ENCODE peak calls at places on chromosome 9, in nine cellular contexts. T is adrenal gland, B is spleen, E is bronchial epithelial cell, N is hepatocyte, V is fibroblast of lung, R is astrocyte, S is body of pancreas, Q is cardiac muscle cell. C is an unnamed sample.

GRCh38 chr9:137191245-137191644 is 2.8 kb downstream of the SSNA1 start:
- DNase-seq in N (no peak), V (no peak), T (no peak), B (no peak), E (no peak), Q (no peak), S (no peak), R (no peak), C (no peak)

GRCh38 chr9:15135167-15135792 is 171.7 kb downstream of the TTC39B start:
- DNase-seq in Q (peak), T (peak), N (peak), V (peak), R (peak), S (peak), B (no peak), E (peak), C (peak)

GRCh38 chr9:131441441-131441840 is 47.6 kb downstream of the PRRC2B start:
- DNase-seq in S (no peak), V (no peak), N (no peak), T (no peak), B (peak), E (no peak), R (no peak), Q (no peak), C (no peak)

GRCh38 chr9:135864447-135865049 is 42.8 kb downstream of the CAMSAP1 start:
- DNase-seq in Q (peak), E (peak), T (peak), B (peak), V (peak), N (peak), R (no peak), S (peak), C (no peak)

GRCh38 chr9:135971892-135972291 is 10.7 kb upstream of the UBAC1 start:
- DNase-seq in Q (peak), T (no peak), N (peak), B (no peak), S (peak), E (peak), R (no peak), V (no peak), C (no peak)

GRCh38 chr9:30757723-30758122 is 1626.7 kb upstream of the ACO1 start:
- DNase-seq in B (peak), E (no peak), S (no peak), N (no peak), V (no peak), R (no peak), Q (no peak), T (no peak), C (no peak)

GRCh38 chr9:119959846-119960545 is 590.8 kb upstream of the BRINP1 start:
- DNase-seq in V (no peak), Q (no peak), N (no peak), E (no peak), S (no peak), R (peak), T (no peak), B (no peak), C (no peak)

GRCh38 chr9:136650648-136651047 is 12.1 kb upstream of the EGFL7 start:
- DNase-seq in T (no peak), N (no peak), E (no peak), Q (no peak), S (no peak), R (no peak), B (no peak), V (no peak), C (no peak)

GRCh38 chr9:34896112-34896511 is 62.0 kb upstream of the PHF24 start:
- DNase-seq in S (no peak), T (no peak), E (no peak), B (no peak), Q (peak), N (no peak), V (no peak), R (no peak), C (no peak)
- TF ChIP-seq CTCF in S (no peak), T (no peak), E (no peak), B (no peak), Q (peak), N (no peak), V (peak), R (no peak), C (peak)

GRCh38 chr9:128175102-128175563 is 15.1 kb downstream of the BBLN start:
- DNase-seq in V (peak), R (peak), E (no peak), B (no peak), Q (no peak), S (no peak), T (peak), N (no peak), C (no peak)
- H3K4me3 ChIP-seq in V (no peak), R (no peak), E (no peak), B (no peak), Q (no peak), S (no peak), T (no peak), N (no peak), C (no peak)

GRCh38 chr9:110426052-110426709 is 88.5 kb upstream of the TXNDC8 start:
- DNase-seq in B (no peak), S (no peak), E (peak), R (peak), T (no peak), V (peak), N (peak), Q (no peak), C (no peak)
- TF ChIP-seq CTCF in B (no peak), S (no peak), E (peak), R (peak), T (peak), V (peak), N (peak), Q (peak), C (peak)

DNA sequence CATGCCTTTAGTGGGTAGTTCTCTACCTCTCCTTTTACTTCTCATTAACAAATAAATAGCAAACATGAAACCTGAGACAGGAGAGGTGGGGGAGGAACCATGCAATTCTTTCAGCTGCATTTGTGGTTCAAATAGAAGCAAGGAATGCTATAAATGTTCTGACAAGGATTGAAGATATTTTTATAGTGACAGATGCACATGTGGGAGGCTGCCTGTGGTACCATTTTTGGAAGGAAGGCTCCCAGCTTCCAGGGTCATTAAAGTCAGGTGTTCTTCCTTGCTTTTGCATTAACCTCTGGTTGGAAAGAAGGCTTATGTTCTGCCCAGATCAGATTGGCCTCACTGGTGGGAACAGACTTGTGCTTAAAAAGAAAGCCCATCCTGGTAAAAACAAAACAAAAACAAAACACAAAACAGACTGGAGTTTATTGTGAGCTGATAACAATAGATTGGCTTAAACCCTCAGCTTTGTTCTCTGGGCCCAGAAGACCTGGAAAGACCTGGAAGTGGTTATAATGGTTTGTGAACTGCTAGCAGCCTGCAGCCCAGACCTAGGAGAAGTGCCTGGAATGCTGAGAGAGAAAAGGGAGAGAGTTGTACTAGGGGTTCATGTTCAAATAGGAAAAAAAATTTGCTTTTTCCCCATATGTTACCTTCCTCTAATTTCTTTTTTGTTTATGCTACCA is 396.7 kb downstream of the DMAC1 start:
- DNase-seq in T (no peak), Q (no peak), R (no peak), E (no peak), V (peak), S (no peak), N (no peak), B (no peak), C (peak)
- H3K4me3 ChIP-seq in T (no peak), Q (no peak), R (no peak), E (no peak), V (no peak), S (no peak), N (no peak), B (no peak), C (no peak)

DNA sequence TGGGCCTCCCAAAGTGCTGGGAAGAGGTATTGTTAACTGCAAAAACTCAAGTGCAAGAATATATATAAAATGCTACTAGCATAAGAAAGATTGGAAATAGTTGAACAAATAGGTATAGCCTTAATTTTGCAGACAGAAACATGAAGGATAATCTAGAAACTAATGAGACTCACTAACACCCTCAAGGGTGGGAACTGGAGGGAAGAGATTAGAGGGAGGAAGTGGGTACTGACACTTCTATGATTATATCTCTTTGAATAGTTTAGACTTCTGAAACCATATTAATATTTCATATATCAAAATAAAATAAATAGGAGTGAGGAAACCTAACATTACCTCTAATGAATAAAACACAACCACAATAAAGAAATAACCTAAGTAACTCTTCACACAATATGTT is 23.0 kb downstream of the AUH start:
- DNase-seq in Q (no peak), R (no peak), S (no peak), V (no peak), T (no peak), E (no peak), N (no peak), B (no peak), C (no peak)
- TF ChIP-seq CTCF in Q (no peak), R (no peak), S (no peak), V (no peak), T (no peak), E (no peak), N (no peak), B (no peak), C (no peak)

GRCh38 chr9:84670801-84671153 is 1.2 kb downstream of the NTRK2 start:
- DNase-seq in S (no peak), Q (no peak), N (no peak), V (no peak), T (no peak), B (no peak), R (no peak), E (no peak), C (no peak)
- H3K4me3 ChIP-seq in S (no peak), Q (peak), N (no peak), V (no peak), T (peak), B (peak), R (peak), E (no peak), C (no peak)

GRCh38 chr9:125749287-125749935 is 2.2 kb downstream of the PBX3 start:
- DNase-seq in Q (no peak), R (no peak), E (peak), B (no peak), N (no peak), T (no peak), V (no peak), S (no peak), C (no peak)

GRCh38 chr9:125752070-125752628 is 5.0 kb downstream of the PBX3 start:
- DNase-seq in B (no peak), Q (no peak), S (no peak), T (no peak), V (no peak), N (no peak), E (no peak), R (no peak), C (no peak)

GRCh38 chr9:125748511-125749099 is 1.4 kb downstream of the PBX3 start:
- DNase-seq in Q (peak), R (no peak), E (peak), B (peak), S (peak), N (peak), V (no peak), T (peak), C (no peak)

GRCh38 chr9:125750656-125751035 is 3.5 kb downstream of the PBX3 start:
- DNase-seq in N (no peak), T (no peak), S (no peak), V (no peak), Q (peak), E (peak), R (no peak), B (no peak), C (no peak)

GRCh38 chr9:125749951-125750655 is 2.9 kb downstream of the PBX3 start:
- DNase-seq in B (no peak), R (no peak), S (no peak), N (no peak), V (peak), E (peak), Q (no peak), T (no peak), C (no peak)
- TF ChIP-seq CTCF in B (no peak), R (no peak), S (no peak), N (no peak), V (no peak), E (no peak), Q (no peak), T (no peak), C (no peak)

GRCh38 chr9:128117613-128118471 is 9.7 kb downstream of the PTGES2 start:
- DNase-seq in R (peak), E (peak), B (peak), N (peak), T (peak), Q (peak), S (peak), V (peak), C (peak)
- H3K4me3 ChIP-seq in R (no peak), E (no peak), B (no peak), N (no peak), T (no peak), Q (no peak), S (no peak), V (no peak), C (no peak)

GRCh38 chr9:79477241-79477830 is 94.4 kb upstream of the TLE4 start:
- DNase-seq in E (no peak), S (no peak), Q (no peak), B (no peak), V (no peak), N (no peak), T (no peak), R (peak), C (no peak)

GRCh38 chr9:79470957-79471356 is 100.8 kb upstream of the TLE4 start:
- DNase-seq in V (no peak), T (no peak), N (no peak), B (no peak), S (no peak), Q (no peak), R (no peak), E (peak), C (no peak)

GRCh38 chr9:79473704-79474103 is 98.1 kb upstream of the TLE4 start:
- DNase-seq in S (no peak), V (no peak), R (no peak), E (no peak), B (no peak), T (no peak), N (no peak), Q (no peak), C (no peak)

GRCh38 chr9:79469164-79469563 is 102.6 kb upstream of the TLE4 start:
- DNase-seq in Q (no peak), T (no peak), E (no peak), N (no peak), S (no peak), R (no peak), V (no peak), B (no peak), C (no peak)

DNA sequence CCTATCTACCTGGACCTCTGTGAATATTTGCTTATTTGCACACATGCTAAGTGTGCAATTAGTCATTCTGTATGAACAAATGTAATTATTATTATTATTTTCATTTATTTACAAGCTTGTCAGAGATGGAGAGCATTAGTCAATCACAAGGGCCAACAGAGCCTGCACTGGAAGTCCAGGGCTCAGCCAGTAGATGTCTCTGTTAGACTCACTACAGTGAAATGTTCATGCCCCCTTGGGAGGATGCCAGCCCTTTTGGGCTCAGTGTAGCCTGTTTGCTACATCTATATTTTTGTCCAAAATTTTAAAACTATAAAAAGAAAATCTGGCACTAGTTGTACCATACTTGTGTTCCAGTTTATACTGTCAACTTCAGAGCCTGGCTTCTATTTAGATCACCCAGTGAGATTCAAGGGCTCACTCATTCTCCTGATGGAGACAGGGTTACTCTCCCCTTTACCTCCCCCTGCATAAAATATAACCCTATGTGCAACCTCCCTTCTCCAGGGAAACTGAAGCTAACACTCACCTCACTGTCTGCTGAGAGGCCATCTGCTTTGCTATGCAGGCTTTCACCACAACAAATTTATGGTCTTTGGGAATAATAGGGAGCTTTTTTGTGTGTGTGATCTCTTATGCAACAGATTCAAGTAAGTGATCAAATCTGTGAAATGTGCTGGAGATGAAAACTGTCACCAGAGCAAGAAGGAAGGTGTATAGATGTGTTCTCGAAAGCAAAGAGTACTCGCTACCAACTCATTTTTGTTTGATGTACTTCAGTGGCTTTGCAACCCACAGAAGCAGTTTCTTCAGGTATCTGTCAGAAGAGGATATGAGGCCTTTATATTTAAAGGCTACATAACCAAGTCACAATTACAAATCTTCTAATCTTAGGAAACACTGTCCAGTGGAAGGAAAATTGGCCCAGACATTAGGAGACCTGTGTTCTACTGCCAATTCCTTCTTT is 99.9 kb upstream of the TLE4 start:
- DNase-seq in R (no peak), E (peak), S (peak), N (peak), B (no peak), V (peak), T (peak), Q (peak), C (peak)
- TF ChIP-seq CTCF in R (peak), E (peak), S (no peak), N (peak), B (no peak), V (peak), T (peak), Q (peak), C (peak)

C was measured in AG09309.